ENCODE peak calls at places on chromosomes 3 and 15, in ten cellular contexts. L, X, Q, R, E, W, B, P, K and M are unnamed samples.

GRCh38 chr3:176579741-176580185 is 617.5 kb downstream of the TBL1XR1 start:
- DNase-seq in W (peak), P (no peak), Q (no peak), L (no peak), B (peak), E (no peak), X (no peak), K (no peak), R (no peak), M (no peak)

GRCh38 chr15:23504003-23504402 is 57.0 kb upstream of the GOLGA6L2 start:
- DNase-seq in W (no peak), P (no peak), Q (no peak), K (no peak), R (no peak), E (no peak), L (no peak), B (no peak), X (no peak), M (no peak)

GRCh38 chr3:101388706-101389105 is 68.3 kb upstream of the IMPG2 start:
- DNase-seq in B (no peak), K (no peak), L (no peak), P (no peak), R (no peak), E (no peak), W (no peak), X (no peak), Q (no peak), M (no peak)

GRCh38 chr15:68578960-68579935 is at the start of gene CORO2B:
- DNase-seq in B (peak), L (peak), W (peak), K (no peak), Q (no peak), R (no peak), P (peak), X (no peak), E (no peak), M (no peak)

GRCh38 chr15:92958105-92958504 is 58.0 kb downstream of the CHD2 start:
- DNase-seq in X (no peak), L (no peak), P (no peak), W (no peak), E (no peak), K (no peak), R (no peak), Q (peak), B (peak), M (no peak)

GRCh38 chr3:127092776-127093175 is 100.2 kb upstream of the PRR23E start:
- DNase-seq in Q (no peak), B (no peak), E (no peak), X (no peak), W (no peak), L (peak), P (no peak), K (no peak), R (no peak), M (no peak)

GRCh38 chr3:82643948-82644347 is 882.5 kb upstream of the GBE1 start:
- DNase-seq in W (peak), Q (no peak), K (no peak), R (no peak), P (no peak), X (peak), L (no peak), E (no peak), B (peak), M (no peak)

GRCh38 chr3:15903164-15903563 is 105.4 kb upstream of the ANKRD28 start:
- DNase-seq in B (peak), L (no peak), R (no peak), Q (no peak), P (no peak), X (no peak), E (no peak), W (no peak), K (no peak), M (no peak)

GRCh38 chr3:29128004-29128403 is 152.9 kb upstream of the RBMS3 start:
- DNase-seq in K (no peak), P (no peak), E (no peak), X (no peak), W (no peak), B (peak), R (no peak), L (no peak), Q (no peak), M (no peak)